ENCODE peak calls at places on chromosomes 5 and 9, in nine cellular contexts. One of them, this sample, is unnamed.

GRCh38 chr5:43389679-43390329 is 22.4 kb downstream of the CCL28 start:
- DNase-seq in mammary epithelial cell: peak
- DNase-seq in fibroblast of lung: peak
- DNase-seq in stomach: peak
- DNase-seq in HFF-Myc: peak
- DNase-seq in adipocyte: peak
- DNase-seq in AG10803: peak
- DNase-seq in GM23248: peak
- DNase-seq in GM12865: peak
- DNase-seq in this sample: peak

GRCh38 chr5:139850423-139851016 is 54.9 kb downstream of the PSD2 start:
- DNase-seq in AG10803: no peak
- DNase-seq in HFF-Myc: no peak
- DNase-seq in fibroblast of lung: no peak
- DNase-seq in mammary epithelial cell: no peak
- DNase-seq in adipocyte: no peak
- DNase-seq in stomach: no peak
- DNase-seq in GM23248: no peak
- DNase-seq in GM12865: no peak
- DNase-seq in this sample: no peak

GRCh38 chr9:3962467-3962866 is 337.4 kb downstream of the GLIS3 start:
- DNase-seq in HFF-Myc: no peak
- DNase-seq in stomach: no peak
- DNase-seq in mammary epithelial cell: no peak
- DNase-seq in adipocyte: peak
- DNase-seq in GM12865: no peak
- DNase-seq in fibroblast of lung: peak
- DNase-seq in GM23248: peak
- DNase-seq in AG10803: peak
- DNase-seq in this sample: no peak

GRCh38 chr9:108813951-108814601 is 41.7 kb downstream of the ACTL7B start:
- DNase-seq in fibroblast of lung: peak
- DNase-seq in stomach: no peak
- DNase-seq in AG10803: peak
- DNase-seq in HFF-Myc: peak
- DNase-seq in GM23248: peak
- DNase-seq in adipocyte: peak
- DNase-seq in mammary epithelial cell: peak
- DNase-seq in GM12865: no peak
- DNase-seq in this sample: no peak

GRCh38 chr9:110099236-110099741 is 108.7 kb downstream of the C9orf152 start:
- DNase-seq in adipocyte: peak
- DNase-seq in stomach: no peak
- DNase-seq in HFF-Myc: no peak
- DNase-seq in fibroblast of lung: peak
- DNase-seq in GM23248: peak
- DNase-seq in mammary epithelial cell: peak
- DNase-seq in GM12865: no peak
- DNase-seq in AG10803: peak
- DNase-seq in this sample: peak

GRCh38 chr5:154962494-154962893 is 21.6 kb downstream of the MRPL22 start:
- DNase-seq in fibroblast of lung: no peak
- DNase-seq in HFF-Myc: no peak
- DNase-seq in stomach: no peak
- DNase-seq in adipocyte: no peak
- DNase-seq in AG10803: peak
- DNase-seq in GM12865: peak
- DNase-seq in mammary epithelial cell: peak
- DNase-seq in GM23248: peak
- DNase-seq in this sample: no peak

GRCh38 chr5:170745481-170746061 is 38.0 kb upstream of the GABRP start:
- DNase-seq in GM23248: peak
- DNase-seq in mammary epithelial cell: peak
- DNase-seq in GM12865: no peak
- DNase-seq in stomach: peak
- DNase-seq in AG10803: peak
- DNase-seq in adipocyte: peak
- DNase-seq in fibroblast of lung: no peak
- DNase-seq in HFF-Myc: no peak
- DNase-seq in this sample: no peak

GRCh38 chr9:87499455-87500015 is 1.9 kb downstream of the DAPK1 start:
- DNase-seq in GM12865: peak
- DNase-seq in mammary epithelial cell: no peak
- DNase-seq in stomach: no peak
- DNase-seq in adipocyte: no peak
- DNase-seq in HFF-Myc: no peak
- DNase-seq in GM23248: no peak
- DNase-seq in AG10803: no peak
- DNase-seq in fibroblast of lung: no peak
- DNase-seq in this sample: no peak

GRCh38 chr9:131429121-131430012 is 35.5 kb downstream of the PRRC2B start:
- DNase-seq in HFF-Myc: no peak
- DNase-seq in GM23248: no peak
- DNase-seq in adipocyte: no peak
- DNase-seq in mammary epithelial cell: no peak
- DNase-seq in AG10803: no peak
- DNase-seq in GM12865: no peak
- DNase-seq in stomach: no peak
- DNase-seq in fibroblast of lung: peak
- DNase-seq in this sample: no peak

GRCh38 chr9:123120953-123121352 is 87.5 kb downstream of the GPR21 start:
- DNase-seq in AG10803: no peak
- DNase-seq in stomach: no peak
- DNase-seq in adipocyte: peak
- DNase-seq in fibroblast of lung: peak
- DNase-seq in mammary epithelial cell: no peak
- DNase-seq in GM23248: peak
- DNase-seq in GM12865: no peak
- DNase-seq in HFF-Myc: no peak
- DNase-seq in this sample: no peak

GRCh38 chr9:81724242-81724889 is 35.0 kb upstream of the TLE1 start:
- DNase-seq in GM12865: no peak
- DNase-seq in stomach: no peak
- DNase-seq in mammary epithelial cell: no peak
- DNase-seq in GM23248: no peak
- DNase-seq in adipocyte: no peak
- DNase-seq in HFF-Myc: no peak
- DNase-seq in fibroblast of lung: peak
- DNase-seq in AG10803: no peak
- DNase-seq in this sample: no peak

GRCh38 chr5:159965031-159965837 is 43.7 kb upstream of the TTC1 start:
- DNase-seq in stomach: peak
- DNase-seq in GM23248: peak
- DNase-seq in GM12865: peak
- DNase-seq in AG10803: peak
- DNase-seq in adipocyte: peak
- DNase-seq in HFF-Myc: peak
- DNase-seq in mammary epithelial cell: peak
- DNase-seq in fibroblast of lung: peak
- DNase-seq in this sample: peak

GRCh38 chr9:136372561-136373299 is 739 bp downstream of the CARD9 start:
- DNase-seq in stomach: peak
- DNase-seq in GM12865: no peak
- DNase-seq in AG10803: peak
- DNase-seq in mammary epithelial cell: peak
- DNase-seq in adipocyte: peak
- DNase-seq in fibroblast of lung: peak
- DNase-seq in HFF-Myc: no peak
- DNase-seq in GM23248: peak
- DNase-seq in this sample: peak

GRCh38 chr9:132837501-132838268 is 40.4 kb downstream of the AK8 start:
- DNase-seq in AG10803: no peak
- DNase-seq in GM23248: no peak
- DNase-seq in mammary epithelial cell: no peak
- DNase-seq in adipocyte: no peak
- DNase-seq in stomach: no peak
- DNase-seq in GM12865: no peak
- DNase-seq in HFF-Myc: no peak
- DNase-seq in fibroblast of lung: no peak
- DNase-seq in this sample: no peak

GRCh38 chr9:98536542-98537173 is 172.1 kb downstream of the GABBR2 start:
- DNase-seq in adipocyte: no peak
- DNase-seq in GM12865: peak
- DNase-seq in HFF-Myc: no peak
- DNase-seq in stomach: no peak
- DNase-seq in fibroblast of lung: no peak
- DNase-seq in AG10803: no peak
- DNase-seq in GM23248: no peak
- DNase-seq in mammary epithelial cell: no peak
- DNase-seq in this sample: no peak

GRCh38 chr9:132150256-132150655 is 11.6 kb upstream of the NTNG2 start:
- DNase-seq in adipocyte: no peak
- DNase-seq in HFF-Myc: no peak
- DNase-seq in GM12865: no peak
- DNase-seq in AG10803: no peak
- DNase-seq in stomach: no peak
- DNase-seq in mammary epithelial cell: no peak
- DNase-seq in fibroblast of lung: no peak
- DNase-seq in GM23248: no peak
- DNase-seq in this sample: no peak

GRCh38 chr5:69415584-69415958 is 655 bp downstream of the MARVELD2 start:
- DNase-seq in GM12865: no peak
- DNase-seq in HFF-Myc: no peak
- DNase-seq in stomach: peak
- DNase-seq in AG10803: no peak
- DNase-seq in GM23248: no peak
- DNase-seq in mammary epithelial cell: peak
- DNase-seq in adipocyte: no peak
- DNase-seq in fibroblast of lung: no peak
- DNase-seq in this sample: no peak

DNA sequence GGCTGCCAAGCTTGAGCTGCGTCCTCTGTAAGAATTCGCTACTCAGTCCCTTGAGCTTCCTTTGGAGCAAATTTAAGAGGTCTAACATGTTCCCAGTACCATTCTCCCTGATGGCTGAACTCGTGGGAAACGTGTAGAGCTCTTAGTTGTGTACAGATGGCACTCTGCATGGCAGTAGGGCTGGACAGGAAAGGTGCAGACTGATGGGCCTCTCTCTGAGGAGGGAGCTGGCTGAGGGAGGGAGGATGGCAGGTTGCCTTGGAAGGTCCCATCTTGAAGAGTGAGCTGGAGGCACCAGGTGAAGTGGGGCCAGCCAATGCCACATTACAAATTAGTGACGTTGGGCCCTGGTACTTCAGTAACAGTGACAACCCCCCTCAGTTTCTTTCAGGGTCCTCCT is 495.3 kb downstream of the CCDC171 start:
- DNase-seq in mammary epithelial cell: no peak
- DNase-seq in fibroblast of lung: no peak
- DNase-seq in adipocyte: no peak
- DNase-seq in HFF-Myc: no peak
- DNase-seq in stomach: no peak
- DNase-seq in GM23248: no peak
- DNase-seq in AG10803: no peak
- DNase-seq in GM12865: no peak
- DNase-seq in this sample: no peak
- H3K4me3 ChIP-seq in mammary epithelial cell: no peak
- H3K4me3 ChIP-seq in fibroblast of lung: no peak
- H3K4me3 ChIP-seq in adipocyte: no peak
- H3K4me3 ChIP-seq in HFF-Myc: no peak
- H3K4me3 ChIP-seq in stomach: no peak
- H3K4me3 ChIP-seq in GM23248: no peak
- H3K4me3 ChIP-seq in AG10803: no peak
- H3K4me3 ChIP-seq in GM12865: no peak
- H3K4me3 ChIP-seq in this sample: no peak

GRCh38 chr5:119300311-119300670 is 55.5 kb upstream of the TNFAIP8 start:
- DNase-seq in GM12865: no peak
- DNase-seq in GM23248: no peak
- DNase-seq in HFF-Myc: no peak
- DNase-seq in stomach: no peak
- DNase-seq in AG10803: no peak
- DNase-seq in adipocyte: no peak
- DNase-seq in fibroblast of lung: no peak
- DNase-seq in mammary epithelial cell: no peak
- DNase-seq in this sample: no peak
- H3K4me3 ChIP-seq in GM12865: no peak
- H3K4me3 ChIP-seq in GM23248: no peak
- H3K4me3 ChIP-seq in HFF-Myc: no peak
- H3K4me3 ChIP-seq in stomach: peak
- H3K4me3 ChIP-seq in AG10803: no peak
- H3K4me3 ChIP-seq in adipocyte: no peak
- H3K4me3 ChIP-seq in fibroblast of lung: no peak
- H3K4me3 ChIP-seq in mammary epithelial cell: no peak
- H3K4me3 ChIP-seq in this sample: no peak

GRCh38 chr5:81842795-81843377 is 92.0 kb upstream of the SSBP2 start:
- DNase-seq in fibroblast of lung: no peak
- DNase-seq in GM23248: no peak
- DNase-seq in stomach: no peak
- DNase-seq in HFF-Myc: no peak
- DNase-seq in mammary epithelial cell: peak
- DNase-seq in adipocyte: no peak
- DNase-seq in AG10803: no peak
- DNase-seq in GM12865: no peak
- DNase-seq in this sample: no peak
- H3K4me3 ChIP-seq in fibroblast of lung: no peak
- H3K4me3 ChIP-seq in GM23248: no peak
- H3K4me3 ChIP-seq in stomach: no peak
- H3K4me3 ChIP-seq in HFF-Myc: no peak
- H3K4me3 ChIP-seq in mammary epithelial cell: no peak
- H3K4me3 ChIP-seq in adipocyte: no peak
- H3K4me3 ChIP-seq in AG10803: no peak
- H3K4me3 ChIP-seq in GM12865: no peak
- H3K4me3 ChIP-seq in this sample: no peak

DNA sequence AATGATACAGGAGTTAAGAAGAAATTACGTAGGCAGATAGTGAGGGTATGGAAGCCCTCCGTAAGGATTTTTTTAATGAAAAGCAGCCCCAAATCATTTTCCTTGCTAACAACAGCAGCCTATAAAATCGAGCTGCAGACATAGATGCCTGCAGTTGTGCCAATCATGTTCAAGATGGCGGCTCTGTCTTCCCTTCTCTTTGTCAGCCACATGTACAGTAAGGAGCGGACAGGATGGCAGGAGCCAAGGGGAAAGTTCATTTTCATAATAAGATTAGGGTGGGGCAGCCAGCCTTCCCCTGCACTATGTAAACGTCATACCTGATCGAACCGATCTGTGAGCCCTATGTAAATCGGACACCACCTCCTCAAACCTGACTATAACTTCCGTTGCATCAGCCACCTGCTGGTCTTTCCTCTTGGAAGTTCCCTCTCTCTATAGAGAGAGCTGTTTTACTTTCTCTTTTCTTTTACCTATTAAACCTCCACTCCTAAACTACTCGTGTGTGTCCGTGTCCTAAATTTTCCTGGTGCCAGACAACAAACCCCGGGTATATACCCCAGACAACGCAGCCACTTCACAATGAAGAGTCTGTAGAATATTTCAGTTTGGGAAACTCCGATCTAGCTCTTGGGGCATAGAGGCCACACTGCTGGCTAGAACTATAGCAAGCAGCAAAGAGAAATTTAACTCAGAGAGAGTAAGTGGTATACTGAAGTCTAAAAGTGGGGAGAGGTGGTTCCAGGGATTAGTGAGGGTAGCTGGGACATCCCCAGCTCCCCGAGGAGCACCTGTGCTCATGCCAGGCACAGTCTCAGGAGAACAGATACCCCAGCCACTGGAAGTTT is 20.8 kb upstream of the SLC24A2 start:
- DNase-seq in adipocyte: no peak
- DNase-seq in AG10803: no peak
- DNase-seq in mammary epithelial cell: no peak
- DNase-seq in stomach: no peak
- DNase-seq in GM12865: peak
- DNase-seq in fibroblast of lung: no peak
- DNase-seq in GM23248: no peak
- DNase-seq in HFF-Myc: no peak
- DNase-seq in this sample: no peak
- H3K4me3 ChIP-seq in adipocyte: no peak
- H3K4me3 ChIP-seq in AG10803: no peak
- H3K4me3 ChIP-seq in mammary epithelial cell: no peak
- H3K4me3 ChIP-seq in stomach: no peak
- H3K4me3 ChIP-seq in GM12865: no peak
- H3K4me3 ChIP-seq in fibroblast of lung: no peak
- H3K4me3 ChIP-seq in GM23248: no peak
- H3K4me3 ChIP-seq in HFF-Myc: no peak
- H3K4me3 ChIP-seq in this sample: no peak

GRCh38 chr5:126605525-126605924 is 4.8 kb downstream of the PHAX start:
- DNase-seq in AG10803: no peak
- DNase-seq in stomach: no peak
- DNase-seq in GM12865: no peak
- DNase-seq in HFF-Myc: no peak
- DNase-seq in adipocyte: no peak
- DNase-seq in GM23248: no peak
- DNase-seq in fibroblast of lung: no peak
- DNase-seq in mammary epithelial cell: no peak
- DNase-seq in this sample: no peak
- H3K4me3 ChIP-seq in AG10803: no peak
- H3K4me3 ChIP-seq in stomach: no peak
- H3K4me3 ChIP-seq in GM12865: no peak
- H3K4me3 ChIP-seq in HFF-Myc: no peak
- H3K4me3 ChIP-seq in adipocyte: no peak
- H3K4me3 ChIP-seq in GM23248: peak
- H3K4me3 ChIP-seq in fibroblast of lung: no peak
- H3K4me3 ChIP-seq in mammary epithelial cell: no peak
- H3K4me3 ChIP-seq in this sample: no peak